ENCODE peak calls at places on chromosome 5, in four cellular contexts. O is stimulated activated CD4-positive, alpha-beta T cell treated with anti-CD3 and anti-CD28 coated beads, TNF-alpha, amount 100 ng/mL, for 48 hours; P is HFFc6; I is left lung. X is an unnamed sample.
A peak's percentile ranks its signal among the peaks of the same experiment; 100 is the strongest.

GRCh38 chr5:13478831-13479465 is 465.5 kb downstream of the DNAH5 start:
- DNase-seq in O (no peak), P (peak; percentile 17), I (no peak), X (no peak)

GRCh38 chr5:68074048-68074632 is 141.4 kb upstream of the PIK3R1 start:
- DNase-seq in O (no peak), P (no peak), I (no peak), X (no peak)

GRCh38 chr5:35117960-35118359 is 70.2 kb upstream of the AGXT2 start:
- DNase-seq in O (no peak), P (peak; percentile 69), I (no peak), X (no peak)

GRCh38 chr5:28707706-28708105 is 1669.3 kb upstream of the CDH9 start:
- DNase-seq in O (no peak), P (no peak), I (no peak), X (no peak)

GRCh38 chr5:95564450-95564849 is 9.5 kb downstream of the ARSK start:
- DNase-seq in O (no peak), P (no peak), I (no peak), X (no peak)

GRCh38 chr5:105587963-105588662 is 2025.5 kb upstream of the NUDT12 start:
- DNase-seq in O (no peak), P (no peak), I (no peak), X (no peak)

GRCh38 chr5:179413086-179413690 is 67.9 kb upstream of the ADAMTS2 start:
- DNase-seq in O (no peak), P (no peak), I (no peak), X (no peak)

GRCh38 chr5:117945261-117945660 is 1043.1 kb downstream of the DTWD2 start:
- DNase-seq in O (no peak), P (no peak), I (no peak), X (no peak)

GRCh38 chr5:149387982-149388381 is 8.9 kb upstream of the IL17B start:
- DNase-seq in O (no peak), P (peak; percentile 68), I (no peak), X (no peak)

GRCh38 chr5:128965638-128966302 is 482 bp downstream of the SLC27A6 start:
- DNase-seq in O (no peak), P (no peak), I (peak; percentile 65), X (no peak)

GRCh38 chr5:115594343-115595047 is 7.8 kb downstream of the TICAM2 start:
- DNase-seq in O (no peak), P (no peak), I (no peak), X (no peak)